ENCODE peak calls at places on chromosome 15, in six cellular contexts. I is psoas muscle, G is tibial nerve, L is stomach, A is thoracic aorta, F is astrocyte of the spinal cord. S is an unnamed sample.

GRCh38 chr15:31079519-31079918 is 22.0 kb downstream of the TRPM1 start:
- DNase-seq in I (no peak), G (no peak), L (no peak), A (no peak), F (no peak), S (no peak)

GRCh38 chr15:100310511-100310910 is 31.3 kb downstream of the ADAMTS17 start:
- DNase-seq in I (no peak), G (no peak), L (no peak), A (no peak), F (no peak), S (no peak)

GRCh38 chr15:76320012-76320411 is 8.7 kb upstream of the ETFA start:
- DNase-seq in I (no peak), G (no peak), L (no peak), A (no peak), F (no peak), S (no peak)

GRCh38 chr15:86623236-86623635 is 543.6 kb downstream of the AGBL1 start:
- DNase-seq in I (no peak), G (no peak), L (no peak), A (no peak), F (no peak), S (no peak)

GRCh38 chr15:30990036-30990435 is 1.4 kb downstream of the MTMR10 start:
- DNase-seq in I (no peak), G (no peak), L (no peak), A (no peak), F (no peak), S (no peak)

GRCh38 chr15:81085213-81085612 is 48.9 kb upstream of the CFAP161 start:
- DNase-seq in I (no peak), G (no peak), L (no peak), A (no peak), F (no peak), S (no peak)

GRCh38 chr15:43775411-43775965 is 1.3 kb downstream of the ELL3 start:
- DNase-seq in I (peak), G (no peak), L (peak), A (no peak), F (peak), S (no peak)

GRCh38 chr15:87142096-87142495 is 1062.4 kb downstream of the AGBL1 start:
- DNase-seq in I (no peak), G (no peak), L (no peak), A (no peak), F (no peak), S (no peak)

GRCh38 chr15:101267320-101268104 is 9.8 kb downstream of the SELENOS start:
- DNase-seq in I (peak), G (no peak), L (no peak), A (no peak), F (peak), S (no peak)

GRCh38 chr15:84747423-84748273 is 744 bp upstream of the ZNF592 start:
- DNase-seq in I (peak), G (peak), L (peak), A (peak), F (peak), S (peak)

GRCh38 chr15:28130651-28131050 is 31.5 kb upstream of the OCA2 start:
- DNase-seq in I (no peak), G (no peak), L (no peak), A (no peak), F (no peak), S (no peak)

GRCh38 chr15:90261811-90262210 is 3.7 kb upstream of the NGRN start:
- DNase-seq in I (no peak), G (no peak), L (no peak), A (no peak), F (peak), S (no peak)

GRCh38 chr15:94164202-94164807 is 67.1 kb upstream of the MCTP2 start:
- DNase-seq in I (peak), G (no peak), L (peak), A (no peak), F (peak), S (no peak)

GRCh38 chr15:81869161-81869928 is 176.5 kb downstream of the MEX3B start:
- DNase-seq in I (no peak), G (no peak), L (no peak), A (no peak), F (no peak), S (no peak)

GRCh38 chr15:93088200-93088980 is 621 bp downstream of the RGMA start:
- DNase-seq in I (peak), G (no peak), L (no peak), A (no peak), F (no peak), S (peak)

GRCh38 chr15:100284701-100285100 is 57.1 kb downstream of the ADAMTS17 start:
- DNase-seq in I (peak), G (peak), L (peak), A (no peak), F (no peak), S (peak)

GRCh38 chr15:55555089-55555488 is 33.1 kb downstream of the PYGO1 start:
- DNase-seq in I (no peak), G (no peak), L (no peak), A (no peak), F (peak), S (no peak)

GRCh38 chr15:72902245-72902928 is 118.8 kb upstream of the ADPGK start:
- DNase-seq in I (peak), G (peak), L (peak), A (peak), F (peak), S (peak)

GRCh38 chr15:81155375-81156218 is 21.5 kb downstream of the CFAP161 start:
- DNase-seq in I (peak), G (no peak), L (peak), A (no peak), F (peak), S (peak)

GRCh38 chr15:88704791-88705768 is 66.3 kb downstream of the ISG20 start:
- DNase-seq in I (peak), G (peak), L (peak), A (peak), F (peak), S (peak)

GRCh38 chr15:77239892-77240608 is 169.1 kb upstream of the TSPAN3 start:
- DNase-seq in I (no peak), G (no peak), L (no peak), A (no peak), F (no peak), S (no peak)

GRCh38 chr15:45199136-45199810 is 11.5 kb upstream of the SHF start:
- DNase-seq in I (no peak), G (no peak), L (no peak), A (no peak), F (peak), S (no peak)

GRCh38 chr15:46280753-46281521 is 646.1 kb downstream of the SQOR start:
- DNase-seq in I (no peak), G (no peak), L (peak), A (no peak), F (no peak), S (no peak)

GRCh38 chr15:100525894-100526512 is 2.7 kb downstream of the CERS3 start:
- DNase-seq in I (peak), G (no peak), L (peak), A (no peak), F (no peak), S (peak)

GRCh38 chr15:59180946-59181345 is 25.7 kb upstream of the LDHAL6B start:
- DNase-seq in I (no peak), G (no peak), L (no peak), A (no peak), F (no peak), S (no peak)

GRCh38 chr15:99445272-99445850 is 120.4 kb upstream of the MEF2A start:
- DNase-seq in I (no peak), G (peak), L (no peak), A (no peak), F (no peak), S (no peak)

GRCh38 chr15:76312540-76313174 is 1.4 kb upstream of the ETFA start:
- DNase-seq in I (no peak), G (no peak), L (no peak), A (no peak), F (no peak), S (no peak)

GRCh38 chr15:90603893-90604292 is 74.2 kb downstream of the CRTC3 start:
- DNase-seq in I (no peak), G (no peak), L (peak), A (no peak), F (no peak), S (no peak)

GRCh38 chr15:98651581-98652220 is 3.4 kb downstream of the IGF1R start:
- DNase-seq in I (no peak), G (no peak), L (no peak), A (no peak), F (peak), S (no peak)

GRCh38 chr15:62533687-62534086 is 368.6 kb upstream of the C2CD4B start:
- DNase-seq in I (no peak), G (no peak), L (no peak), A (no peak), F (no peak), S (no peak)

GRCh38 chr15:86165263-86166204 is 85.9 kb downstream of the AGBL1 start:
- DNase-seq in I (no peak), G (no peak), L (no peak), A (no peak), F (peak), S (no peak)

GRCh38 chr15:98941595-98942255 is 65.9 kb downstream of the PGPEP1L start:
- DNase-seq in I (no peak), G (no peak), L (no peak), A (no peak), F (no peak), S (no peak)

GRCh38 chr15:32718822-32719716 is 1.3 kb downstream of the GREM1 start:
- DNase-seq in I (no peak), G (no peak), L (peak), A (no peak), F (peak), S (peak)

GRCh38 chr15:99343836-99344551 is 92.7 kb downstream of the LRRC28 start:
- DNase-seq in I (peak), G (no peak), L (no peak), A (no peak), F (no peak), S (no peak)

GRCh38 chr15:50068016-50068415 is 51.0 kb downstream of the ATP8B4 start:
- DNase-seq in I (no peak), G (no peak), L (no peak), A (no peak), F (no peak), S (no peak)

GRCh38 chr15:46879067-46879770 is 838.1 kb upstream of the SEMA6D start:
- DNase-seq in I (no peak), G (no peak), L (no peak), A (no peak), F (no peak), S (no peak)

DNA sequence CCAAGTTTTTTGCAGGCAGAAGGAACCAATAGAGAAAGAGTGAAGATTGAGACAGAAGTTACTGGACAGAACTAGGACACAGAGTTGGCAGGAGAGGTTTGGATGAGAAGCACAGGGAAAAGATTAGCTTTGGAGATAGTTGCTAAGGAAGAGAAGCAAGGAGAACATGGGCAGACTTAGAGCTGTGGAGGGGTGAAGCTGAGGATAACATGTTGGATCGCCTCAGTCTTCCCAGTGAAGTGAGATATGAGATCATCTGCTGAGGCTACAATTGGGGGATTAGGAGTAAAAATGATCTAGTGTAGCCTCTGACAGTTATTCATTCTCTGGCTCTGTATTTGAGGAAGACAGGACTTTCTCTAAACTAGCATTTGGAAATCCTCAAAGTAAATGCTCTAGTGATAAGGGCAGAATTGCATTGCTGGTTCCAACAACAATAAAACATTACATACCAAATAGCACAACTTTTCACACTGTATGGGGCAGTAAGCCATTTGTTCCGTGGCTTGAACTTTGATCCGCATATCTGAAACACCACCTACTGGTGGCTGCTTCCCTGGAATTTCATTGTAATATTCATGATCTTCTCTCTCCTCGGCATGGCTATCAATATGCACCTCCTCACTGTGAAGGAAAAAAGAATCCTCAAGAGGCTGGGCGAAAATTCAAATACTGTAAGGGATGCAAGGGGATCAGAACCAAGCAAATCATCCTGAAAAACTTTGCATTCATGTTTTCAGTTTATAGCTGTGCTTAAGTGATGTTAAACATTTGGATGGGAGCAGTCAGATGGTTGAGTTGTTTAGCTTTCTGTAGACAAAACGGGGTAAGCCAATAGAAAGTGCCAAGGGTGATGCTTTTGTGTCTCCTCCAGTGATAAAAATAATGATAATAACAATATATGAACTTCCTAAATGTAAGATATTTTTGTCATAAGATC is 22.2 kb upstream of the EID1 start:
- DNase-seq in I (no peak), G (no peak), L (no peak), A (no peak), F (peak), S (no peak)
- H3K4me3 ChIP-seq in I (no peak), G (no peak), L (no peak), A (no peak), F (no peak), S (no peak)

GRCh38 chr15:65954289-65954741 is 85.0 kb downstream of the RAB11A start:
- DNase-seq in I (no peak), G (no peak), L (no peak), A (no peak), F (peak), S (no peak)
- H3K4me3 ChIP-seq in I (no peak), G (no peak), L (no peak), A (no peak), F (no peak), S (no peak)

DNA sequence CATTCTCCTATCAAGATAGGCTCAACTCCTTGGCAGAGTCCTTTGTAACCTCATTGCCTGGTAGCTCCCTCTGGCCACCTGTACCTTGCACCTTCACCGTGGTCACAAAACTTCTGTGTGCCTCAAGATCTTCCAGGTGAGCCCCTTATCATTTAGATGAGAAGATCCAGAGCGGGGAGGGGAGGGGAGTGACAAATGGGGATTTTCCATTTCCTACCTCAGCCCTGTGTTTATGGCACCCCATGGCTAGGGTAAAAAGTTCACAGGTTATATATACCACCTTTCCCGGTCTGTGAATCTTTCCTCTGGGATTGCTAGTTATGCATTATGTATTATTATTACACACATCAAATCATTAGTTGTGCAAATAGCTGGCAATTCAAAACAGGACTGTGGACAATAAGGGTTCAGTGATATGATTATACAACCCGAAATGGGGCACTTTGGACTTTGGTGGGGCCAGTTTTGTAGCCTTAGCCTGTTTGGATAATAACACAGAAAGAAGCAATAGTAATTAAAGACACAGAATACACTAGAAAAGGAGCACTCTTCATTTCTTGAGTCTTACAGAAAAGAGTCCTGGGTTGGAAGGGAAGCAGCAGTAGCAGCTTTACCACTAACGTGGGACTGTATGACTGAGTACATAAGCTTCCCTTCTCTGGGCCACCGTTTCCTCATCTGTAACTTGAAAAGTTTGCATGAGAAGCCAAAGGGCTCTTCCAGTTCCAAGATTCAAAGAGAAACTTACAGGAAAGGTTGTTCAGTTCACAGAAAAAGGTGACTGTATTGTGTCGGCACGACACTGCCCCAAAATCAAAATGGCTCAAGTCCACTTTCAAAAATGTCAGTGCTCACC is 7.1 kb downstream of the TLE3 start:
- DNase-seq in I (no peak), G (no peak), L (no peak), A (no peak), F (no peak), S (no peak)
- H3K4me3 ChIP-seq in I (no peak), G (no peak), L (peak), A (no peak), F (no peak), S (no peak)

DNA sequence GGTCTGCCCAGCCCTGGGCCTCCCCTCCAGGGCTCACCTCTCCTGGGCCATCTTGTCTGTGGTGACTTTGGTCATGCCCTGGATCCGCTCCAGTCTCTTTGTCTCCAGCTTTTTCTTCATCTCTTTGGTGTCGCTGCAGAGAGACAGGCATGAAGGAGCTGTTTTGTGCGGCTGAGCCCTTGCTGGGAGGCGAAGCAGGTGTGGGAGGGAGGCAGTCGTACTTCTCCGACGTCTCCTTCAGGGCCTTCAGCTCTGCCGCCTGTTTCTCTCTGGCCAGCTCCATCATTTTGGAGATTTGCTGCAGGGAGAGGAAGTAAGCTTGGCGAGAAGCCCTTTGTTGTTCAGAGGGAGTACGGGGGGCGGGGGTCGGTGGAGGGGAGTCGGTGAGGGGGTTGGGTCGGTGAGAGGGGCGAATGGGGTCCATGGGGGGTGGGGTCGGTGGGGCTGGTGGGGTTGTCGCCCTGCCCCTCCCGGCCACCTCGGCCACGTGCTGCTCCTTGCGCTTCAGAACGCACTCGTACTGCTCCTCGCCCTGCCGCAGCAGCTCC is 7.8 kb upstream of the ANKRD63 start:
- DNase-seq in I (no peak), G (no peak), L (no peak), A (no peak), F (no peak), S (no peak)
- H3K4me3 ChIP-seq in I (peak), G (peak), L (peak), A (peak), F (no peak), S (peak)

DNA sequence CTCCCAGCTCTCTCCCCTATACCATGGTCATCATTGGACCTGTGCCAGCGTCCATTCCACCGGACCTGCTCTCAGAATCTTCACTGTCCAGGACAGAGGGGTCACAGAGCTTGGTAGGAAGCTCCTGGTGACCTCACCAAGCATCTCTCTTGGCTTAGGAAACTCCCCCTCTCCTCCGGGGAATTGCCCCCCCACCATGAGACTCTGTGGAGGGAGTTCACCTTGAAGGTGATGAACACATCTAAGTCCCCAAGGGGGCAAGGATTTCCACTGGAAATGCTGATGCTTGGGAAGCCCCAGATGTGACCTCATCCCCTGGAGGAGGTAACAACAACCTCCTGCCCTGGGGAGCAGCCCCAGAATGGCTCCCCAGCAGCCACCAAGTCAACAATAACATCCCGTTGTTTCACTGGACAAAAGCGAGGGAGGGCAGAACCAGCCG is 3.2 kb downstream of the SEMA7A start:
- DNase-seq in I (no peak), G (no peak), L (no peak), A (no peak), F (no peak), S (no peak)
- H3K4me3 ChIP-seq in I (no peak), G (no peak), L (no peak), A (no peak), F (peak), S (no peak)

DNA sequence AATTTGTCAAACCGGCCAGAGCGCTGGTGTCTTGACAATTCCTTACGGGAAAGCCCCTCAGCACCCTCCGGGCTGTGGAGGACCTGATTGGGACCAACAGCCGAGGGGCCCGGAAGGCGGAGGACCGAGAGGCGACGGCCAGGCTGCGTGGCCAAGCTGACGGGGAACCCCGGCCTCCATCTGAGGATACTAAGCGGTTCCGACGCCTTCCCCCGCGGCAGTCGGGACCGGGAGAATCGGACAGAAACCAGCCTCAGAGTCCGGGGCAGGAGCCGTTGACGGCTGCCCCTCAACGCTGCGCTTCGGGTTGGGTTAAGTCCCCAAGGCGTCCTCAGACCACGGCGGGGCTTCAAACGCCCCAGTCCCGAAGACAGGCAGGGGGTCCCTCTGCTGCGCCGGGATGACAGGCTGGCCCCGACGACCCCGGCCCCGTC is 483 bp downstream of the ALDH1A2 start:
- DNase-seq in I (peak), G (no peak), L (no peak), A (no peak), F (no peak), S (peak)
- H3K4me3 ChIP-seq in I (peak), G (peak), L (peak), A (peak), F (no peak), S (peak)

S was measured in sigmoid colon.